ENCODE peak calls at places on chromosomes 11 and 22, in seven cellular contexts. N is IMR-90, A is astrocyte, W is Panc1, C is OCI-LY7, Y is fibroblast of mammary gland, P is NB4. F is an unnamed sample.

GRCh38 chr11:93570759-93571413 is 27.7 kb upstream of the SMCO4 start:
- DNase-seq in A (peak), P (peak), N (peak), C (no peak), Y (peak), W (no peak), F (no peak)

GRCh38 chr11:57311109-57311936 is 13.4 kb downstream of the TNKS1BP1 start:
- DNase-seq in C (no peak), P (peak), N (peak), Y (peak), A (peak), W (no peak), F (peak)

GRCh38 chr11:117819096-117820040 is 5.2 kb downstream of the FXYD2 start:
- DNase-seq in P (peak), Y (peak), A (peak), N (peak), W (no peak), C (peak), F (peak)

GRCh38 chr11:18731427-18731826 is 5.4 kb upstream of the IGSF22 start:
- DNase-seq in Y (no peak), W (no peak), P (no peak), A (no peak), C (peak), N (no peak), F (peak)

GRCh38 chr22:20866716-20867115 is 7.9 kb downstream of the SNAP29 start:
- DNase-seq in A (no peak), C (no peak), Y (no peak), W (no peak), P (no peak), N (peak), F (no peak)

GRCh38 chr22:35450824-35451541 is 51.0 kb downstream of the MCM5 start:
- DNase-seq in P (no peak), A (no peak), N (no peak), Y (no peak), W (no peak), C (no peak), F (no peak)

GRCh38 chr11:3109921-3110706 is 52.9 kb upstream of the CARS1 start:
- DNase-seq in Y (peak), N (no peak), W (no peak), A (no peak), P (peak), C (peak), F (peak)

GRCh38 chr11:17985517-17985916 is 27.3 kb downstream of the SERGEF start:
- DNase-seq in P (no peak), W (no peak), Y (peak), A (peak), N (peak), C (no peak), F (no peak)

GRCh38 chr11:133518702-133519264 is 13.5 kb downstream of the OPCML start:
- DNase-seq in Y (no peak), N (no peak), W (no peak), P (no peak), A (no peak), C (no peak), F (no peak)

GRCh38 chr22:31425331-31426050 is 26.1 kb downstream of the DRG1 start:
- DNase-seq in C (no peak), N (peak), W (no peak), P (no peak), A (no peak), Y (peak), F (no peak)

GRCh38 chr22:28243539-28243938 is 324.5 kb upstream of the PITPNB start:
- DNase-seq in A (peak), W (no peak), C (no peak), P (no peak), N (no peak), Y (peak), F (no peak)

GRCh38 chr11:18371279-18371678 is 23.1 kb upstream of the LDHA start:
- DNase-seq in Y (no peak), W (no peak), C (no peak), A (peak), P (no peak), N (no peak), F (no peak)

GRCh38 chr11:67316882-67317364 is 13.6 kb downstream of the SSH3 start:
- DNase-seq in Y (peak), C (no peak), W (no peak), N (peak), A (peak), P (no peak), F (no peak)

GRCh38 chr22:39718206-39718605 is 147.7 kb downstream of the CACNA1I start:
- DNase-seq in N (no peak), C (no peak), A (no peak), P (no peak), W (no peak), Y (no peak), F (no peak)

GRCh38 chr11:88280673-88281316 is 56.7 kb downstream of the CTSC start:
- DNase-seq in W (no peak), N (no peak), C (no peak), A (peak), Y (peak), P (no peak), F (no peak)

GRCh38 chr11:2103666-2104523 is 35.3 kb downstream of the IGF2 start:
- DNase-seq in C (no peak), A (no peak), Y (no peak), N (no peak), W (no peak), P (no peak), F (no peak)

GRCh38 chr11:33500865-33501479 is 199.7 kb downstream of the C11orf91 start:
- DNase-seq in A (peak), W (no peak), P (peak), Y (peak), C (no peak), N (peak), F (no peak)

GRCh38 chr11:36131719-36132349 is 157.4 kb downstream of the COMMD9 start:
- DNase-seq in N (peak), C (peak), W (no peak), A (no peak), P (peak), Y (peak), F (peak)

GRCh38 chr11:22669368-22669767 is 3.0 kb downstream of the GAS2 start:
- DNase-seq in A (no peak), C (no peak), N (no peak), P (no peak), Y (no peak), W (no peak), F (no peak)

GRCh38 chr11:11620966-11621880 is 582 bp downstream of the GALNT18 start:
- DNase-seq in C (no peak), P (peak), N (peak), Y (peak), W (no peak), A (peak), F (peak)

GRCh38 chr11:65906602-65907001 is 6.4 kb upstream of the FOSL1 start:
- DNase-seq in P (no peak), W (no peak), Y (no peak), N (no peak), C (no peak), A (peak), F (no peak)

GRCh38 chr11:86182976-86183584 is 61.5 kb upstream of the EED start:
- DNase-seq in P (peak), C (peak), W (no peak), A (peak), Y (no peak), N (peak), F (peak)

GRCh38 chr11:18265949-18266348 is at the start of gene SAA1:
- DNase-seq in A (no peak), C (no peak), W (no peak), P (no peak), N (no peak), Y (peak), F (no peak)

GRCh38 chr22:35633520-35633919 is 14.7 kb upstream of the APOL6 start:
- DNase-seq in P (no peak), W (no peak), Y (no peak), A (no peak), N (no peak), C (no peak), F (no peak)

GRCh38 chr11:114199051-114199450 is 97.1 kb upstream of the NNMT start:
- DNase-seq in C (no peak), P (no peak), A (no peak), Y (no peak), N (no peak), W (no peak), F (no peak)

GRCh38 chr11:17066691-17067090 is 10.8 kb downstream of the RPS13 start:
- DNase-seq in A (no peak), N (no peak), C (no peak), W (no peak), Y (no peak), P (no peak), F (no peak)

GRCh38 chr11:45872513-45873356 is 12.7 kb upstream of the MAPK8IP1 start:
- DNase-seq in W (no peak), C (peak), N (peak), Y (peak), P (peak), A (peak), F (peak)

GRCh38 chr11:58744988-58745704 is 13.4 kb upstream of the GLYAT start:
- DNase-seq in W (no peak), C (no peak), Y (no peak), P (no peak), A (no peak), N (no peak), F (no peak)

GRCh38 chr11:63670738-63671321 is 346 bp downstream of the ATL3 start:
- DNase-seq in P (peak), N (no peak), Y (no peak), C (peak), W (no peak), A (no peak), F (peak)

GRCh38 chr22:16968218-16968595 is 39.8 kb downstream of the GAB4 start:
- DNase-seq in W (no peak), P (no peak), N (no peak), Y (no peak), A (no peak), C (no peak), F (no peak)

GRCh38 chr11:127994736-127995135 is 592.6 kb downstream of the ETS1 start:
- DNase-seq in W (no peak), A (peak), Y (peak), N (peak), P (no peak), C (no peak), F (no peak)

GRCh38 chr11:99791354-99791753 is 770.6 kb downstream of the CNTN5 start:
- DNase-seq in W (no peak), N (no peak), P (no peak), Y (no peak), C (no peak), A (no peak), F (no peak)

GRCh38 chr11:72696866-72697428 is 22.7 kb upstream of the PDE2A start:
- DNase-seq in N (no peak), Y (peak), A (no peak), P (no peak), C (no peak), W (no peak), F (no peak)

GRCh38 chr22:21622624-21623401 is 7.0 kb downstream of the YDJC start:
- DNase-seq in N (no peak), W (no peak), A (no peak), P (no peak), C (no peak), Y (no peak), F (no peak)

GRCh38 chr11:14980854-14981253 is 8.7 kb upstream of the CALCA start:
- DNase-seq in A (peak), C (no peak), W (no peak), P (no peak), Y (peak), N (peak), F (no peak)

GRCh38 chr11:109590782-109591181 is 168.8 kb downstream of the C11orf87 start:
- DNase-seq in P (no peak), N (no peak), W (no peak), Y (no peak), C (no peak), A (peak), F (no peak)

GRCh38 chr11:68652683-68653156 is 31.6 kb upstream of the GAL start:
- DNase-seq in Y (no peak), P (no peak), C (peak), A (no peak), N (no peak), W (no peak), F (no peak)

GRCh38 chr11:68651985-68652682 is 32.2 kb upstream of the GAL start:
- DNase-seq in Y (no peak), P (no peak), C (no peak), N (no peak), W (no peak), A (no peak), F (no peak)

GRCh38 chr11:68650801-68651200 is 33.5 kb upstream of the GAL start:
- DNase-seq in C (no peak), A (no peak), W (no peak), P (no peak), N (no peak), Y (no peak), F (no peak)

GRCh38 chr11:68649851-68650555 is 34.3 kb upstream of the GAL start:
- DNase-seq in A (no peak), Y (no peak), P (no peak), C (no peak), N (no peak), W (no peak), F (no peak)

GRCh38 chr11:68651208-68651984 is 32.9 kb upstream of the GAL start:
- DNase-seq in N (peak), Y (no peak), W (no peak), C (no peak), A (no peak), P (peak), F (no peak)
- TF ChIP-seq CTCF in N (no peak), Y (no peak), W (no peak), C (no peak), A (no peak), P (no peak), F (no peak)

GRCh38 chr11:827146-827860 is 416 bp upstream of the CRACR2B start:
- DNase-seq in Y (no peak), P (peak), N (no peak), C (peak), W (no peak), A (no peak), F (peak)
- H3K4me3 ChIP-seq in Y (no peak), P (peak), N (no peak), C (peak), W (peak), A (no peak), F (peak)

DNA sequence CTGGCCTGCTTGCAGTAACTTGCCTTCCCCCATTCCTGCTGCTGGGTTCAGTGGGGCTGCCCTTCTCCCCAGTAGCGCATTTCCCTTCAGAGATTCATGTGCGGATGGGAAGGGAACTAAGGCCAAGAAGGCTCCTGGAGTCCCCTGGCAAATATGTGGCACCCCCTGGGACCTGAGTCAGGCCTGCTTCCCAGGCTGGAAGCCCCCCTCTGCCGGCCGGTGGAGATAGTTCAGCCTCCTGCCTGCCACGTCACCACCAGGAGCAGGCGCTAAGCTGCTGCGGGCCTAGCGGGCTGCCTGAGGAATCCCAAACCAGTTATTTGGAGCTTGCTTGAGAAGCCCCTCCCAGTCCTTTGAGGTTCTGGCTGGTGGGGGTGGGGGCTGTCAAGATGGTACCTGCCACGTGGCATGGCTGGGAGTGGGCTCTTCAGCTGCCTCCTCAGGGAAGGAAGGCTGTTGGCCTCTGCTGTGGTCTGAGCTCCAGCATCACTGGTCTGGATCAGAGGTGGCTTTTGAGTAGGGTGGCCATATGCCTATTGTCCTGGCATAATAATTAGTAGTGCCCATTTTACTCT is 2.0 kb downstream of the SERPINH1 start:
- DNase-seq in P (no peak), A (peak), Y (peak), C (no peak), W (no peak), N (peak), F (no peak)
- TF ChIP-seq CTCF in P (no peak), A (peak), Y (peak), C (no peak), W (no peak), N (peak), F (no peak)

DNA sequence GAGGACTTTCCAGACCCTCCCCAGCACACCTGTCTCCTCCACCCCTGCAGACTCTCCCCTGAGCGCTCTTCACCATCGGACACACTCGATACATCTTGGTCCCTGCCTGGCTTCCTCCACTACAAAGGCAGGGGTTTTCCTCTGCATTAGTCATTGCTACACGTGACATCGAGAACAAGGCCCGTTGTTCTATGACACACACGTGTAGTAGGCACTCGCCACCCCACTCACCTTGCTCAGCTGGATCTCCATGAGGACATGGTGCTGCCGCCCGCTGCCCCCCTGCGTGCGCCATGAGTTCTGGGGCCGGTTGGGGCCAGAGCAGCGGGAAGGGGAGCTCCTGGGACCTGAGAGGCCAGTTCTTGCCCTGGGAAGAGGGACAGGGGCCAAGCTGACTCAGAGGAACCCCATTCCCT is 16.7 kb downstream of the ATG2A start:
- DNase-seq in W (no peak), Y (peak), C (no peak), A (no peak), N (peak), P (no peak), F (peak)
- H3K4me3 ChIP-seq in W (no peak), Y (no peak), C (no peak), A (no peak), N (no peak), P (no peak), F (no peak)

GRCh38 chr11:130427581-130428211 is 713 bp downstream of the ADAMTS8 start:
- DNase-seq in Y (no peak), A (no peak), P (no peak), N (no peak), W (no peak), C (no peak), F (no peak)
- TF ChIP-seq CTCF in Y (peak), A (no peak), P (no peak), N (peak), W (no peak), C (no peak), F (no peak)